ENCODE peak calls at places on chromosome 22, in nine cellular contexts. N, S, H, D, U, R, C, Y and Q are unnamed samples.

GRCh38 chr22:33519974-33520903 is 400.0 kb downstream of the LARGE1 start:
- DNase-seq in Y (no peak), C (no peak), U (no peak), D (no peak), S (no peak), H (no peak), R (no peak), N (no peak), Q (no peak)

GRCh38 chr22:37485006-37485713 is 1.0 kb downstream of the MFNG start:
- DNase-seq in H (peak; percentile 39), C (peak; percentile 42), Y (peak; percentile 49), R (no peak), D (no peak), S (no peak), N (peak; percentile 56), U (no peak), Q (no peak)

GRCh38 chr22:37808294-37808657 is 542 bp downstream of the GCAT start:
- DNase-seq in Y (no peak), U (no peak), H (no peak), C (no peak), D (no peak), R (no peak), N (no peak), S (no peak), Q (no peak)

GRCh38 chr22:37161442-37161841 is 11.7 kb upstream of the IL2RB start:
- DNase-seq in Y (no peak), S (no peak), U (peak; percentile 25), H (no peak), D (no peak), N (no peak), R (no peak), C (peak; percentile 69), Q (no peak)

GRCh38 chr22:49178246-49179005 is 649.2 kb downstream of the BRD1 start:
- DNase-seq in S (no peak), R (no peak), N (no peak), C (no peak), Y (no peak), U (no peak), H (no peak), D (no peak), Q (no peak)

GRCh38 chr22:29310863-29311339 is 4.5 kb downstream of the GAS2L1 start:
- DNase-seq in Y (no peak), H (peak; percentile 32), N (peak; percentile 41), C (no peak), S (peak; percentile 90), U (peak; percentile 91), R (peak; percentile 25), D (peak; percentile 58), Q (peak; percentile 95)

GRCh38 chr22:38213319-38214247 is 11.8 kb downstream of the MAFF start:
- DNase-seq in N (no peak), Y (no peak), U (no peak), S (no peak), D (no peak), H (no peak), R (no peak), C (no peak), Q (no peak)

GRCh38 chr22:35863432-35863831 is 145.8 kb downstream of the APOL5 start:
- DNase-seq in H (no peak), N (no peak), D (no peak), Y (no peak), C (no peak), R (peak; percentile 43), U (no peak), S (no peak), Q (peak; percentile 70)

GRCh38 chr22:24413271-24413670 is 14.1 kb upstream of the ADORA2A start:
- DNase-seq in U (no peak), R (no peak), D (no peak), S (no peak), H (no peak), N (no peak), Y (no peak), C (no peak), Q (no peak)

GRCh38 chr22:20532256-20532993 is 25.0 kb downstream of the MED15 start:
- DNase-seq in C (no peak), R (no peak), D (no peak), S (peak; percentile 7), Y (no peak), H (no peak), U (no peak), N (no peak), Q (no peak)